ENCODE peak calls at places on chromosome X, in five cellular contexts. N is hepatocyte; J is astrocyte; L is AG10803; C is CD8-positive, alpha-beta T cell. R is an unnamed sample.

GRCh38 chrX:132900631-132901030 is 57.8 kb downstream of the HS6ST2 start:
- DNase-seq in N (no peak), J (no peak), L (no peak), C (no peak), R (no peak)

GRCh38 chrX:136752796-136753195 is 27.9 kb downstream of the ARHGEF6 start:
- DNase-seq in N (no peak), J (no peak), L (peak), C (no peak), R (no peak)

GRCh38 chrX:125532411-125533089 is 212.9 kb downstream of the TEX13C start:
- DNase-seq in N (no peak), J (no peak), L (no peak), C (no peak), R (no peak)

GRCh38 chrX:55488268-55488558 is 1.4 kb downstream of the USP51 start:
- DNase-seq in N (no peak), J (no peak), L (no peak), C (no peak), R (no peak)

GRCh38 chrX:25344191-25344936 is 328.6 kb upstream of the ARX start:
- DNase-seq in N (no peak), J (no peak), L (no peak), C (no peak), R (no peak)

GRCh38 chrX:17805120-17805519 is 56.0 kb downstream of the RAI2 start:
- DNase-seq in N (no peak), J (no peak), L (no peak), C (no peak), R (no peak)

GRCh38 chrX:23935116-23935515 is 27.3 kb downstream of the CXorf58 start:
- DNase-seq in N (no peak), J (no peak), L (peak), C (no peak), R (no peak)

GRCh38 chrX:69285881-69286545 is 120.8 kb upstream of the PJA1 start:
- DNase-seq in N (peak), J (no peak), L (no peak), C (peak), R (peak)

GRCh38 chrX:103210056-103210455 is 4.9 kb upstream of the BEX4 start:
- DNase-seq in N (no peak), J (no peak), L (no peak), C (no peak), R (no peak)

GRCh38 chrX:134101636-134102035 is 116.2 kb upstream of the GPC3 start:
- DNase-seq in N (no peak), J (no peak), L (no peak), C (no peak), R (no peak)

GRCh38 chrX:79300821-79301220 is 66.3 kb downstream of the ITM2A start:
- DNase-seq in N (no peak), J (no peak), L (no peak), C (no peak), R (no peak)

GRCh38 chrX:140389331-140389730 is 115.5 kb downstream of the SOX3 start:
- DNase-seq in N (no peak), J (no peak), L (no peak), C (no peak), R (no peak)

GRCh38 chrX:77447339-77448149 is at the start of gene FGF16:
- DNase-seq in N (no peak), J (no peak), L (no peak), C (no peak), R (no peak)

GRCh38 chrX:132375941-132376340 is 112.9 kb downstream of the MBNL3 start:
- DNase-seq in N (no peak), J (no peak), L (no peak), C (no peak), R (no peak)

GRCh38 chrX:134948333-134949241 is 42.2 kb upstream of the SMIM10 start:
- DNase-seq in N (peak), J (peak), L (no peak), C (no peak), R (no peak)

DNA sequence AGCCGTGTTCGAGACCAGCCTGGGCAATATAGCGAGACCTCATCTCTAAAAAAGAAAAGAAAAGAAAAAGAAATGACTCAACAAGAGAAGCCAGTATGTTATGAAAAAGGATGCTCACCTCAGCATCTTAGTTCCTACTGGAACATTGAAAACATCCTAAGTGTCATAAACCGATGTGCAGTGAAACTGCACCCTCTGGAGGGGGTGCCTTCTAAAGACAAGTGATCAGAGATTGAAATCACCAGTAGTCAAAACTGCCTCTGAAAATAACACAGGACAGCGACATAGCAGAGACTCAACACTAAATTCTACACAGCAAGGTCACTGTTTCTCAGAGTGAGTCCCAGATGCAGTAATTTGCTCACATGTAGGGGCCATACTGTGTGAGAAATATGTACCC is 28.0 kb upstream of the ATP6AP2 start:
- DNase-seq in N (no peak), J (no peak), L (peak), C (no peak), R (no peak)
- TF ChIP-seq CTCF in N (peak), J (no peak), L (peak), C (no peak), R (no peak)

DNA sequence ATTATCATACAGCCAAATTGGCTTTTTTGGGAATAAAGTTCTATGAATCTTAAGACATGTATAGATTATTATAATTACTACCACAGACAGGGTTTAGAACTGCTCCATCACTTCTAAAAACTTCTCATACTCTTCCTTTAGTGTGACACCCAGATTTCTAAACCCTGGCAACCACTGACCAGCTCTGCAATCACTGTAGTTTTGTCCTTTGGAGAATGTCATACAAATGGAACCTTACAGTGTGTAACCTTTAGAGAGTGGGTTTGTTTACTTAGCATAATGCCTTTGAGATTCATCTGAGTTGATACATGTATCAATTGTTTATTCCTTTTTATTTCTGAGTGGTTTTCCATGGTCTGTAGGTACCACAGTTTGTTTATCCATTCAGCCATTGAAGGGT is 95.0 kb downstream of the TMEM164 start:
- DNase-seq in N (no peak), J (no peak), L (no peak), C (no peak), R (no peak)
- TF ChIP-seq CTCF in N (no peak), J (no peak), L (no peak), C (no peak), R (no peak)

DNA sequence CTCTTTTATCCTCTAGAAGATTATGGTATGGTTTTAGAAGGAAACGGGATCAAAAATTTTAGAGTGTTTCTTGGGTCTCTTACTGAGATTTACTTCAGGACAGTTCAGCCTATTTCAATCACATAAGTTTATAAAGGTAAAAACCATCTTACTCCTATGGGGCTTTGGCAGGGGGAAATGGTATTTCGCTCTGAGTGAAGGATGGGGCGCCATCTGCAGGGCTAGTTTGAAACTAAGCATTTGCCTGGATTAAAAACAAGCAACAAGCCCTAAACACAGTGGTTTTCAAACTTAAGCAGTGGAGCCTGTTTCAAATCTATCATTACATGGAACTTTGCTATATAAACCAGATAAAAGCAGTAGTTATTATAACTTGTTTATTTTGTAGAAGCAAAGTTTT is 361.5 kb upstream of the FMR1 start:
- DNase-seq in N (peak), J (no peak), L (no peak), C (no peak), R (no peak)
- TF ChIP-seq CTCF in N (peak), J (no peak), L (no peak), C (no peak), R (no peak)

DNA sequence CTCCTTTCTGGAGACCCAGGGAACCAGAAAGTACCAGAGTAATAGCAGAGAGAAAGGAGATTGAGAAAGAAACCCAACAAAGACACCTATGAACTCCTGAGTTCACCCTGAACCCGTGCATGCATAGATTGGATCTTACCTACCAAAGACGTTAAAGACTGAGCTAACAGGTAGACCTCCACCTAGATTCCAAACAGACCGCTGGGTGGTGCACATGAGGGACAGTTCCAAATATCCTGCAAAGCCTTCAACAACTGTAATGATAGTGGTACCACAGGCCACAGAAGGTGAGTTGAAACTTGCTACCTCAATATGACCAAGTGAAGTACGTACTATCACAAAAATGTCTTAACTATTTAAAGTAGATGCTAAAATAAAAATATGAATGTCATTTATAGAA is 34.0 kb upstream of the NR0B1 start:
- DNase-seq in N (no peak), J (no peak), L (no peak), C (no peak), R (no peak)
- TF ChIP-seq CTCF in N (no peak), J (no peak), L (no peak), C (no peak), R (no peak)

GRCh38 chrX:41457618-41458192 is 10.6 kb downstream of the NYX start:
- DNase-seq in N (no peak), J (no peak), L (no peak), C (no peak), R (no peak)
- TF ChIP-seq CTCF in N (no peak), J (peak), L (no peak), C (no peak), R (no peak)

DNA sequence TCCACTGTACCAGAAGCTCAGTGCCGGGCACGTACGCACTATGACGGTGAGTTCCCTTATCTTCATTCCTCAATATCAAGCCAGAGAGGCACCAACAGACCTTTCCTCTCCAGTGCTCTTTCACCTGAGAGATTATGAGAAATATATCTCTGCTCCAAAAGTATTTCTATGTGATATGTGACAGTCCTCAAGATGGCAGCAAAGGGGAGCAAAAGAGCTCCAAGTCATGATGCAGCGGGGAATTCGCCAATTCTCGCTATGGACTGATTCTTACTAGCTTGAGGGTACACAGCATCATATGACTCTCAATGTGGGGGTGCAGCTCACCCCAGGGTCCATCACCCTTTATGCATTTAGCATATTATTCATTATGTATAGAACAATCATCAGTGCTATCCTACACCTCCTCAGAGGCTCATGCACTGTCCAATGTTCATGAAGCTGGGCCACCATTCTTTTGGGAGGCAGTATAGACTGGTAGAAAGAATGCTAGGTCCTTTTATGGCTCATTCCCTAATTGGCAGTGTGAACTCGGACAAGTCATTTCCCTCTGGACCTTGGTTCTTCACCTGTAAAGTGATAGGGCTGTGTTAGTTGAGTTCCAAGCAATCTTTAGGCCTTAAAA is 12.8 kb upstream of the IQSEC2 start:
- DNase-seq in N (no peak), J (no peak), L (no peak), C (no peak), R (no peak)
- TF ChIP-seq CTCF in N (no peak), J (no peak), L (peak), C (no peak), R (no peak)

DNA sequence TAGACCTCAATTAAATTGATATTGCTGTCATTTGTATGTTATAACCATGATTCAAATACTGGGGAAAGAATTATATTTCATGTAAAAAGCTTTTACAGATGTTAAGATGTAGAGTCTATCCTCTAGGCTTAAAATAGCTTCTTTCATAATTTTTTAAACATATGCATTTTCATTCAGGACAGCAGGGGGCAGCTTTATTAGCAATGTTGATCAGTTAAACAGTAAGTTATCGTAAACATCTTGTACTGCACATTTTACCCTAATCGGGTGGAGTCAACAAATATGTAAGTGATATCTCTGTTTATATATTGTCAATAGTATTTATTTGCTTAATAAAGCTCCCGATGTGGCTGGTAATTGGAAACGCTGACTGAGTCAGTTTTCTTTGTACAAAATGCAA is 142.5 kb upstream of the MED14 start:
- DNase-seq in N (no peak), J (no peak), L (peak), C (no peak), R (no peak)
- TF ChIP-seq CTCF in N (peak), J (peak), L (peak), C (peak), R (peak)